ENCODE peak calls at places on chromosomes 4 and X, in nine cellular contexts. D is endothelial cell, B is left ventricle myocardium inferior, A is mesothelial cell of epicardium, M is GM20000, C is nephron progenitor cell, R is endodermal cell, Q is IMR-90, P is lower lobe of right lung. J is an unnamed sample.
A peak's percentile ranks its signal among the peaks of the same experiment; 100 is the strongest.

GRCh38 chrX:13059676-13060499 is 15.5 kb upstream of the FAM9C start:
- DNase-seq in D (no peak), P (no peak), B (no peak), Q (peak; percentile 73), C (no peak), R (no peak), A (no peak), M (no peak), J (no peak)

GRCh38 chr4:673349-674091 is 556 bp downstream of the ATP5ME start:
- DNase-seq in C (peak; percentile 67), Q (no peak), B (peak; percentile 61), P (peak; percentile 81), D (peak; percentile 38), A (no peak), M (no peak), R (no peak), J (peak; percentile 52)

GRCh38 chr4:137644201-137644600 is 111.9 kb upstream of the PCDH18 start:
- DNase-seq in M (no peak), Q (peak; percentile 62), B (no peak), D (no peak), A (no peak), C (no peak), P (no peak), R (no peak), J (no peak)

GRCh38 chr4:101145081-101145480 is 202.2 kb downstream of the PPP3CA start:
- DNase-seq in R (no peak), Q (peak; percentile 11), P (no peak), D (no peak), C (no peak), B (no peak), M (no peak), A (no peak), J (no peak)

GRCh38 chrX:129754266-129755024 is 15.7 kb downstream of the XPNPEP2 start:
- DNase-seq in B (no peak), C (no peak), P (no peak), D (peak; percentile 14), R (peak; percentile 86), A (no peak), M (no peak), Q (no peak), J (no peak)

GRCh38 chr4:64713256-64713840 is 304.1 kb upstream of the TECRL start:
- DNase-seq in P (no peak), Q (peak; percentile 4), D (no peak), A (no peak), B (no peak), R (no peak), C (no peak), M (peak; percentile 21), J (no peak)

GRCh38 chr4:11424000-11424399 is 4.7 kb downstream of the HS3ST1 start:
- DNase-seq in A (no peak), Q (peak; percentile 4), B (no peak), M (peak; percentile 67), D (peak; percentile 53), P (no peak), C (peak; percentile 30), R (peak; percentile 81), J (no peak)

GRCh38 chr4:107814758-107815552 is 9.8 kb upstream of the SGMS2 start:
- DNase-seq in D (no peak), M (no peak), Q (no peak), P (no peak), A (no peak), R (no peak), C (no peak), B (no peak), J (no peak)

GRCh38 chr4:159446266-159446976 is 343.5 kb downstream of the RAPGEF2 start:
- DNase-seq in P (no peak), R (peak; percentile 81), C (peak; percentile 54), M (peak; percentile 62), B (no peak), D (peak; percentile 42), Q (peak; percentile 84), A (peak; percentile 38), J (no peak)

GRCh38 chr4:80471701-80472100 is 136.2 kb downstream of the CFAP299 start:
- DNase-seq in R (peak; percentile 83), P (peak; percentile 63), C (peak; percentile 33), M (no peak), D (no peak), Q (peak; percentile 67), B (no peak), A (no peak), J (no peak)

GRCh38 chrX:30027636-30028035 is 187.7 kb upstream of the MAGEB2 start:
- DNase-seq in R (no peak), C (no peak), D (no peak), M (no peak), P (no peak), B (no peak), Q (no peak), A (no peak), J (no peak)

GRCh38 chr4:1055721-1056590 is 44.5 kb downstream of the FGFRL1 start:
- DNase-seq in B (no peak), C (no peak), M (peak; percentile 73), A (peak; percentile 36), Q (peak; percentile 48), D (no peak), R (peak; percentile 87), P (no peak), J (peak; percentile 67)

GRCh38 chr4:8133897-8134542 is 24.6 kb downstream of the ABLIM2 start:
- DNase-seq in M (no peak), B (no peak), D (no peak), R (peak; percentile 67), Q (no peak), P (no peak), C (no peak), A (no peak), J (no peak)

GRCh38 chrX:48470110-48470832 is at the start of gene SLC38A5:
- DNase-seq in M (no peak), Q (no peak), R (no peak), D (no peak), B (no peak), C (no peak), A (no peak), P (no peak), J (no peak)

GRCh38 chr4:7366180-7366957 is 68.4 kb downstream of the PSAPL1 start:
- DNase-seq in P (peak; percentile 63), A (no peak), D (no peak), R (no peak), B (no peak), C (no peak), M (no peak), Q (no peak), J (no peak)

GRCh38 chrX:149699761-149700160 is 12.1 kb upstream of the MAGEA11 start:
- DNase-seq in M (no peak), R (no peak), B (no peak), A (no peak), Q (no peak), C (no peak), P (no peak), D (no peak), J (no peak)

GRCh38 chrX:151828434-151829080 is 84.1 kb upstream of the MAGEA4 start:
- DNase-seq in M (no peak), C (no peak), A (no peak), D (no peak), B (no peak), P (no peak), R (no peak), Q (no peak), J (no peak)

GRCh38 chrX:151821226-151821625 is 86.7 kb downstream of the CNGA2 start:
- DNase-seq in R (no peak), D (no peak), Q (no peak), P (no peak), B (no peak), A (no peak), C (no peak), M (no peak), J (no peak)

GRCh38 chrX:151830911-151831310 is 81.8 kb upstream of the MAGEA4 start:
- DNase-seq in M (no peak), C (no peak), A (no peak), B (no peak), D (peak; percentile 3), R (no peak), Q (no peak), P (peak; percentile 41), J (no peak)

GRCh38 chrX:151825927-151826471 is 86.7 kb upstream of the MAGEA4 start:
- DNase-seq in A (no peak), P (no peak), R (no peak), M (no peak), D (no peak), C (no peak), Q (peak; percentile 1), B (no peak), J (no peak)
- TF ChIP-seq CTCF in A (no peak), P (no peak), R (no peak), M (no peak), D (no peak), C (no peak), Q (no peak), B (peak; percentile 33), J (no peak)

GRCh38 chr4:57548856-57549255 is 438.7 kb upstream of the IGFBP7 start:
- DNase-seq in P (no peak), C (no peak), B (no peak), D (no peak), Q (no peak), M (no peak), A (no peak), R (no peak), J (no peak)

GRCh38 chr4:57550143-57550542 is 440.0 kb upstream of the IGFBP7 start:
- DNase-seq in Q (no peak), P (no peak), M (no peak), D (no peak), A (no peak), B (no peak), R (no peak), C (peak; percentile 12), J (no peak)

GRCh38 chr4:57554693-57555092 is 444.5 kb upstream of the IGFBP7 start:
- DNase-seq in A (no peak), D (no peak), P (no peak), C (no peak), R (no peak), Q (no peak), M (no peak), B (no peak), J (no peak)

DNA sequence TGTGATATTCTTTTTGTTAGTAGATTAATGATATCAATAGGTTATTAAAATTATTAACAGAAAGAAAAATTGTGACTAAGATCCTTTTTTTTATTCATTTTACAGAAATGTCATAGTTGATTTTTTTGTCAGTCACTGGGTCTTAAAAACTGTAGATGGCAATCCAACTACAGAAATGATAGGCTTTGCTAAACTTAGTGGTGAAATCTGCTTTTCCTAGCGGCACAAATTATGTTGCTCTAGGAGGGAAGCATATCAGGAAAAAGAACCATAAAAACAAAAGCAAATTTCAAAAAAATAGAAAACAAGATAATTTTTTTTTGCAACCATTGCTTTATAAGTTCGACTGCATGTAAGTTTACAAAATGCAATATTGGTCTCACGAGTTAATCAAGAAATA is 443.5 kb upstream of the IGFBP7 start:
- DNase-seq in B (no peak), C (no peak), R (no peak), Q (no peak), M (no peak), P (no peak), D (no peak), A (no peak), J (no peak)
- TF ChIP-seq CTCF in B (no peak), C (no peak), R (no peak), Q (no peak), M (no peak), P (no peak), D (no peak), A (no peak), J (no peak)

GRCh38 chrX:108736509-108737479 is at the start of gene IRS4:
- DNase-seq in P (peak; percentile 37), A (no peak), B (no peak), C (peak; percentile 82), R (peak; percentile 98), Q (no peak), M (peak; percentile 7), D (peak; percentile 62), J (no peak)
- TF ChIP-seq CTCF in P (no peak), A (no peak), B (no peak), C (no peak), R (peak; percentile 64), Q (no peak), M (no peak), D (no peak), J (no peak)

GRCh38 chr4:88709989-88710388 is 12.4 kb upstream of the NAP1L5 start:
- DNase-seq in P (no peak), R (no peak), B (no peak), C (no peak), M (no peak), A (no peak), Q (no peak), D (no peak), J (no peak)
- TF ChIP-seq CTCF in P (no peak), R (no peak), B (no peak), C (no peak), M (no peak), A (no peak), Q (no peak), D (no peak), J (no peak)